ENCODE peak calls at places on chromosome 6, in eight cellular contexts. H is cardiac muscle cell, A is PC-3, Z is esophagus squamous epithelium, K is uterus, J is upper lobe of right lung, I is adrenal gland, D is K562. G is an unnamed sample.

GRCh38 chr6:98971303-98971702 is 23.6 kb upstream of the FBXL4 start:
- DNase-seq in H (no peak), A (no peak), Z (no peak), K (no peak), J (no peak), I (no peak), D (no peak), G (no peak)

GRCh38 chr6:17831135-17831534 is 124.4 kb upstream of the NUP153 start:
- DNase-seq in H (peak; percentile 73), A (peak; percentile 75), Z (no peak), K (no peak), J (no peak), I (no peak), D (no peak), G (no peak)

GRCh38 chr6:35674594-35674993 is 14.1 kb downstream of the FKBP5 start:
- DNase-seq in H (no peak), A (no peak), Z (no peak), K (no peak), J (no peak), I (no peak), D (no peak), G (no peak)

GRCh38 chr6:287500-287883 is 4.8 kb upstream of the DUSP22 start:
- DNase-seq in H (no peak), A (no peak), Z (no peak), K (no peak), J (no peak), I (no peak), D (no peak), G (no peak)

GRCh38 chr6:93021235-93021909 is 398.0 kb downstream of the EPHA7 start:
- DNase-seq in H (no peak), A (no peak), Z (no peak), K (no peak), J (no peak), I (no peak), D (no peak), G (no peak)

GRCh38 chr6:50120300-50120699 is 70.6 kb upstream of the DEFB112 start:
- DNase-seq in H (no peak), A (peak; percentile 41), Z (no peak), K (no peak), J (no peak), I (no peak), D (no peak), G (peak; percentile 92)

GRCh38 chr6:119493980-119494379 is 144.4 kb upstream of the MAN1A1 start:
- DNase-seq in H (no peak), A (no peak), Z (no peak), K (no peak), J (no peak), I (no peak), D (no peak), G (peak; percentile 68)

GRCh38 chr6:138073264-138073663 is 34.0 kb downstream of the PERP start:
- DNase-seq in H (no peak), A (no peak), Z (no peak), K (no peak), J (no peak), I (no peak), D (no peak), G (no peak)

GRCh38 chr6:89843070-89843469 is 13.4 kb downstream of the CASP8AP2 start:
- DNase-seq in H (peak; percentile 20), A (peak; percentile 23), Z (no peak), K (no peak), J (no peak), I (no peak), D (no peak), G (peak; percentile 29)

GRCh38 chr6:140276719-140277118 is 902.3 kb upstream of the CITED2 start:
- DNase-seq in H (no peak), A (peak; percentile 52), Z (no peak), K (no peak), J (no peak), I (no peak), D (no peak), G (peak; percentile 80)

GRCh38 chr6:155955038-155955437 is 499.4 kb upstream of the NOX3 start:
- DNase-seq in H (no peak), A (no peak), Z (no peak), K (no peak), J (no peak), I (no peak), D (no peak), G (no peak)

GRCh38 chr6:89987140-89987539 is 92.9 kb downstream of the GJA10 start:
- DNase-seq in H (no peak), A (no peak), Z (no peak), K (no peak), J (no peak), I (no peak), D (no peak), G (no peak)

GRCh38 chr6:134593887-134594286 is 276.0 kb upstream of the SGK1 start:
- DNase-seq in H (no peak), A (no peak), Z (no peak), K (no peak), J (no peak), I (no peak), D (no peak), G (no peak)

GRCh38 chr6:67811239-67812037 is 823.6 kb upstream of the ADGRB3 start:
- DNase-seq in H (peak; percentile 29), A (no peak), Z (no peak), K (no peak), J (no peak), I (no peak), D (no peak), G (no peak)

GRCh38 chr6:43339168-43339567 is 30.3 kb downstream of the ZNF318 start:
- DNase-seq in H (no peak), A (no peak), Z (no peak), K (no peak), J (no peak), I (no peak), D (no peak), G (no peak)

GRCh38 chr6:106519460-106520394 is 109.6 kb downstream of the RTN4IP1 start:
- DNase-seq in H (peak; percentile 73), A (peak; percentile 88), Z (no peak), K (peak; percentile 45), J (peak; percentile 64), I (peak; percentile 67), D (peak; percentile 77), G (peak; percentile 90)

GRCh38 chr6:53934013-53934412 is 139.2 kb downstream of the LRRC1 start:
- DNase-seq in H (no peak), A (peak; percentile 19), Z (no peak), K (no peak), J (no peak), I (no peak), D (no peak), G (peak; percentile 41)

GRCh38 chr6:109034439-109035041 is 60.1 kb downstream of the SESN1 start:
- DNase-seq in H (no peak), A (no peak), Z (no peak), K (no peak), J (no peak), I (no peak), D (no peak), G (no peak)

GRCh38 chr6:3371222-3371949 is 85.5 kb downstream of the SLC22A23 start:
- DNase-seq in H (no peak), A (no peak), Z (no peak), K (no peak), J (no peak), I (no peak), D (no peak), G (no peak)

GRCh38 chr6:119240257-119241123 is 109.1 kb downstream of the MAN1A1 start:
- DNase-seq in H (peak; percentile 3), A (no peak), Z (no peak), K (no peak), J (no peak), I (no peak), D (no peak), G (peak; percentile 29)

GRCh38 chr6:110017306-110017705 is 39.2 kb downstream of the GPR6 start:
- DNase-seq in H (no peak), A (no peak), Z (no peak), K (no peak), J (no peak), I (no peak), D (no peak), G (no peak)

DNA sequence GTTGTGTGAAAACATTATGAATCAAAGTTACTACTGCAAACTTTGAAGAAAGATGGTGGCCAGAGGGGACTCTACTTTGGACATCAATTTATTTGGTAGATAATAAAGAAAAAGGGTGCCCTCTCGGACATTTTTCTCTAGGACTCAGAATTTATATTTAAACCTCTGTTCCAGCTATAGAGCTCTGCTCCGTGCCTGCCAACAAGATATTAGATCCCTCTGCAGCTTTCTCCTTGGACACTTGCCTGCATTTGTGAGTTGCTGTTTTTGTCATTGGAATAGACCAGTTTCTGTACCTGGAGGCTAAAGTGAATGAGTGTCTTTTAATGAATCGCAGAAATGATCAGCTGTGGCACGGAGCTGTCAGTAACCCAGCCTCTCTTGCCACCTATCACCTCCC is 253.5 kb downstream of the NRN1 start:
- DNase-seq in H (no peak), A (no peak), Z (no peak), K (no peak), J (no peak), I (no peak), D (no peak), G (no peak)
- H3K4me3 ChIP-seq in H (no peak overlapping the region), A (no peak overlapping the region), Z (no peak overlapping the region), K (no peak overlapping the region), J (no peak overlapping the region), I (no peak overlapping the region), D (no peak overlapping the region), G (no peak overlapping the region)

GRCh38 chr6:145370559-145370958 is 364.8 kb downstream of the EPM2A start:
- DNase-seq in H (no peak), A (no peak), Z (no peak), K (no peak), J (no peak), I (no peak), D (no peak), G (no peak)
- TF ChIP-seq CTCF in H (no peak), A (no peak), Z (no peak), K (no peak), J (no peak), I (no peak), D (no peak), G (no peak)

GRCh38 chr6:32814145-32814544 is 2.7 kb downstream of the HLA-DOB start:
- DNase-seq in H (no peak), A (no peak), Z (no peak), K (no peak), J (no peak), I (no peak), D (no peak), G (peak; percentile 84)

GRCh38 chr6:32815115-32815514 is 1.7 kb downstream of the HLA-DOB start:
- DNase-seq in H (peak; percentile 24), A (no peak), Z (no peak), K (no peak), J (no peak), I (no peak), D (no peak), G (no peak)

GRCh38 chr6:32815996-32816395 is 806 bp downstream of the HLA-DOB start:
- DNase-seq in H (no peak), A (no peak), Z (no peak), K (no peak), J (no peak), I (no peak), D (no peak), G (no peak)

GRCh38 chr6:32818867-32819266 is 2.1 kb upstream of the HLA-DOB start:
- DNase-seq in H (no peak), A (no peak), Z (no peak), K (no peak), J (no peak), I (no peak), D (no peak), G (no peak)

GRCh38 chr6:32816746-32817204 is at the start of gene HLA-DOB:
- DNase-seq in H (peak; percentile 27), A (peak; percentile 76), Z (no peak), K (no peak), J (no peak), I (no peak), D (no peak), G (peak; percentile 83)
- H3K4me3 ChIP-seq in H (no peak within 1 kb of the TSS), A (peak within 1 kb of the TSS; percentile 14), Z (no peak within 1 kb of the TSS), K (no peak within 1 kb of the TSS), J (no peak within 1 kb of the TSS), I (no peak within 1 kb of the TSS), D (no peak within 1 kb of the TSS), G (no peak within 1 kb of the TSS)

GRCh38 chr6:122180132-122180531 is 219.3 kb upstream of the HSF2 start:
- DNase-seq in H (peak; percentile 4), A (no peak), Z (no peak), K (no peak), J (no peak), I (no peak), D (no peak), G (no peak)
- TF ChIP-seq CTCF in H (no peak), A (no peak), Z (peak; percentile 7), K (no peak), J (peak; percentile 22), I (no peak), D (no peak), G (no peak)

G was measured in bronchial epithelial cell.